ENCODE peak calls at places on chromosome 4, in four cellular contexts. O is DMS79 treated with DMSO at 0.1 percent for 48 hours, W is NCI-H510A, A is small intestine. G is an unnamed sample.

GRCh38 chr4:73917081-73917501 is 47.9 kb downstream of the CXCL1 start:
- DNase-seq in W (no peak), A (no peak), O (no peak), G (no peak)

GRCh38 chr4:144547678-144548298 is 98.2 kb upstream of the HHIP start:
- DNase-seq in A (no peak), O (no peak), W (no peak), G (no peak)

GRCh38 chr4:26345541-26345940 is 24.7 kb downstream of the RBPJ start:
- DNase-seq in O (no peak), W (no peak), A (no peak), G (no peak)

GRCh38 chr4:151766691-151767090 is 5.9 kb upstream of the GATB start:
- DNase-seq in A (peak), W (no peak), O (no peak), G (peak)

GRCh38 chr4:30722092-30722915 is 2.1 kb downstream of the PCDH7 start:
- DNase-seq in W (no peak), A (no peak), O (no peak), G (no peak)

GRCh38 chr4:75821966-75822365 is 80.3 kb downstream of the PPEF2 start:
- DNase-seq in O (no peak), W (no peak), A (no peak), G (no peak)

GRCh38 chr4:73870260-73870659 is 1.1 kb downstream of the CXCL1 start:
- DNase-seq in W (peak), O (no peak), A (no peak), G (peak)

GRCh38 chr4:47374477-47374876 is 89.0 kb downstream of the COMMD8 start:
- DNase-seq in W (no peak), A (no peak), O (no peak), G (no peak)

GRCh38 chr4:170476351-170476750 is 386.6 kb upstream of the AADAT start:
- DNase-seq in O (no peak), A (no peak), W (no peak), G (no peak)

GRCh38 chr4:48017108-48017527 is 546 bp downstream of the NIPAL1 start:
- DNase-seq in A (peak), W (peak), O (no peak), G (peak)

GRCh38 chr4:41143721-41144379 is 70.5 kb downstream of the APBB2 start:
- DNase-seq in A (no peak), O (no peak), W (no peak), G (no peak)

GRCh38 chr4:84939111-84939510 is 27.4 kb downstream of the WDFY3 start:
- DNase-seq in A (no peak), O (no peak), W (no peak), G (no peak)

GRCh38 chr4:148542922-148543623 is 100.9 kb upstream of the NR3C2 start:
- DNase-seq in O (no peak), W (no peak), A (peak), G (peak)

GRCh38 chr4:121360496-121360895 is 20.3 kb downstream of the QRFPR start:
- DNase-seq in O (no peak), W (no peak), A (no peak), G (no peak)

GRCh38 chr4:133147922-133148689 is 988 bp upstream of the PCDH10 start:
- DNase-seq in O (peak), A (no peak), W (peak), G (no peak)

GRCh38 chr4:33060873-33061542 is 2340.8 kb downstream of the PCDH7 start:
- DNase-seq in A (peak), W (peak), O (no peak), G (peak)

GRCh38 chr4:127936974-127937373 is 28.0 kb downstream of the MFSD8 start:
- DNase-seq in A (no peak), W (no peak), O (no peak), G (no peak)

GRCh38 chr4:160567634-160568033 is 1464.8 kb downstream of the RAPGEF2 start:
- DNase-seq in W (no peak), A (no peak), O (no peak), G (no peak)

G was measured in HT-29.